ENCODE peak calls at places on chromosomes 1 and 21, in eight cellular contexts. P is HFFc6, K is PC-9, A is fibroblast of villous mesenchyme, V is cardiac muscle cell, F is fibroblast of mammary gland, X is cardiac fibroblast, I is pancreas. N is an unnamed sample.

GRCh38 chr1:180800945-180801344 is 111.8 kb upstream of the KIAA1614 start:
- DNase-seq in F (no peak), A (no peak), K (no peak), V (no peak), X (no peak), P (no peak), I (no peak), N (no peak)

GRCh38 chr1:40738831-40739230 is 44.8 kb upstream of the KCNQ4 start:
- DNase-seq in I (no peak), A (peak), V (no peak), K (no peak), F (no peak), X (no peak), P (peak), N (no peak)

GRCh38 chr1:214492405-214493075 is 58.9 kb downstream of the PTPN14 start:
- DNase-seq in P (no peak), X (no peak), K (no peak), F (peak), V (no peak), I (no peak), A (peak), N (peak)

GRCh38 chr1:235077571-235078479 is 50.8 kb downstream of the TOMM20 start:
- DNase-seq in F (peak), V (no peak), X (peak), K (no peak), I (no peak), P (peak), A (peak), N (peak)

GRCh38 chr1:33460947-33461629 is 11.4 kb upstream of the ZSCAN20 start:
- DNase-seq in V (no peak), K (no peak), X (no peak), I (no peak), P (no peak), F (no peak), A (no peak), N (no peak)

GRCh38 chr1:29332204-29332603 is 95.9 kb downstream of the PTPRU start:
- DNase-seq in F (peak), X (peak), I (peak), V (peak), P (peak), A (peak), K (peak), N (no peak)

GRCh38 chr1:234969630-234970370 is 158.8 kb downstream of the TOMM20 start:
- DNase-seq in A (peak), I (peak), X (peak), V (peak), P (peak), F (peak), K (no peak), N (peak)

GRCh38 chr1:223140551-223140950 is 2.5 kb downstream of the TLR5 start:
- DNase-seq in F (no peak), A (no peak), X (no peak), I (no peak), K (no peak), P (no peak), V (no peak), N (peak)

GRCh38 chr21:31252091-31252490 is 92.0 kb downstream of the TIAM1 start:
- DNase-seq in P (no peak), K (no peak), I (no peak), F (no peak), X (no peak), A (no peak), V (no peak), N (no peak)

GRCh38 chr1:177790566-177790965 is 179.3 kb downstream of the SEC16B start:
- DNase-seq in P (no peak), X (no peak), F (no peak), A (no peak), K (no peak), I (no peak), V (no peak), N (no peak)

GRCh38 chr1:234214129-234214910 is 158.9 kb upstream of the COA6 start:
- DNase-seq in A (no peak), V (peak), K (peak), I (peak), F (no peak), X (no peak), P (no peak), N (peak)

GRCh38 chr1:58249729-58250586 is 296.6 kb downstream of the OMA1 start:
- DNase-seq in V (peak), A (peak), I (no peak), F (peak), P (peak), K (no peak), X (peak), N (peak)
- TF ChIP-seq CTCF in V (no peak), A (no peak), I (no peak), F (no peak), P (peak), K (no peak), X (no peak), N (no peak)

DNA sequence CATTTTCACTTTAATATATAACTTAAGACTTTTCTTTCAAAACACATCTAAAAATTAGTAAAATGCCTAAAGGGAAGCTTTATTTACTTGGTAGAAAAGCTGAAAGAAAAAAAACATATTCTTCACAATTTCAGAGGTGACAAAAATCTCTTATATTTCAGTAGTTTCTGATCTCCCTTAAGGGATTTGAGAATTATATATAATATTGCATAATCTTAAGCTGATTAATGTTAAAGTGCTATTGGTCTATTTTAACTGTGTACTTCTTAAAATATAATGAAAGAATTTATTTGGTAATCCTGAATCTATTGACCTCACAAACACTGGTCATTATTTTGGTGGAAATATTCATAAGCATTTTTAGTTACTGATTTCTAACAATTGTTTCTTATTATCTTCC is 1.2 kb upstream of the VPS45 start:
- DNase-seq in F (no peak), K (no peak), V (no peak), I (no peak), A (no peak), X (no peak), P (no peak), N (no peak)
- TF ChIP-seq CTCF in F (no peak), K (no peak), V (no peak), I (no peak), A (no peak), X (no peak), P (no peak), N (no peak)

DNA sequence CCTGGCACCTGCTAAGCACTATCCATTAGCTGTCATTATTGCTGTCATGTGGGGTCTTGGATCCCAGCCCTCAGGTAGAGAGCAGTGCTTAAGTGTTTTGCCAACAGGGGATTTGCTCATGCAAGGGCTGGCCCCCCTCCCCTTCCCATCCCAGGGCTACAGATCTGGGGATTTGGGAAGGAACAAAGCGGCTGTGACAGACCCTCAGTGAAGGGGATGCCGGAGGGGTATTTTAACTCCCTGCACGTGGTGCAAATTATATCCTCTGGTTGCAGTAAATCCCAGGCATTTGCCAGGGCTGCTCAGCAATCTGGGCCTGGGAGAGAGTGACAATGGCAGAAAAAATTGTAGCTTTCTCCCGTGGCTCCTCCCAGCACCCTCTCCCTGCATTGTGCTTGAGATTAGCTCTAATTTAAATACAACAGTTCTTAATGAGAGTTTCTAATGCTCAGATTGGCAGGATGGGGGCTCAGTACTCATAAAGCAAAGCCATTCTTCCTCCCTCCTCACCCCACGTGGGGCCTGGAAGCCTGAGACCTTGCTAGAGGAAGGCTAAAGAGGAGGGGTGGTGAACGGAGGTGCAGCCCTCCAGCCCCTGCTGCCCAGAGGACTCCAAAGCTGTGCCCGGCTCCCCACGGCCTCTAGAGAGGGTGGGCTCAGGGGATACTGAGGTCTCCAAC is 129.9 kb upstream of the CD34 start:
- DNase-seq in K (no peak), I (no peak), V (no peak), A (no peak), F (no peak), X (no peak), P (no peak), N (no peak)
- TF ChIP-seq CTCF in K (no peak), I (no peak), V (no peak), A (no peak), F (no peak), X (no peak), P (no peak), N (no peak)

GRCh38 chr1:7755448-7755847 is 15.6 kb upstream of the VAMP3 start:
- DNase-seq in X (peak), A (peak), V (peak), K (no peak), P (peak), I (no peak), F (peak), N (no peak)
- TF ChIP-seq CTCF in X (peak), A (peak), V (peak), K (peak), P (peak), I (no peak), F (peak), N (peak)